ENCODE peak calls at places on chromosomes 7 and 10, in eight cellular contexts. One of them, this sample, is unnamed.

GRCh38 chr7:76377186-76377918 is 18.6 kb upstream of the YWHAG start:
- DNase-seq in heart left ventricle: no peak
- DNase-seq in esophagus squamous epithelium: no peak
- DNase-seq in HepG2: peak
- DNase-seq in A549: peak
- DNase-seq in adrenal gland: peak
- DNase-seq in esophagus muscularis mucosa: no peak
- DNase-seq in right lobe of liver: no peak
- DNase-seq in this sample: no peak

GRCh38 chr7:32583791-32584190 is 88.5 kb downstream of the AVL9 start:
- DNase-seq in esophagus muscularis mucosa: no peak
- DNase-seq in esophagus squamous epithelium: no peak
- DNase-seq in A549: no peak
- DNase-seq in heart left ventricle: no peak
- DNase-seq in right lobe of liver: no peak
- DNase-seq in HepG2: no peak
- DNase-seq in adrenal gland: no peak
- DNase-seq in this sample: no peak

GRCh38 chr7:81574723-81575326 is 195.0 kb downstream of the HGF start:
- DNase-seq in esophagus squamous epithelium: no peak
- DNase-seq in esophagus muscularis mucosa: no peak
- DNase-seq in adrenal gland: no peak
- DNase-seq in right lobe of liver: no peak
- DNase-seq in HepG2: no peak
- DNase-seq in heart left ventricle: no peak
- DNase-seq in A549: no peak
- DNase-seq in this sample: no peak

GRCh38 chr7:73978681-73979563 is 49.1 kb upstream of the ELN start:
- DNase-seq in A549: peak
- DNase-seq in right lobe of liver: peak
- DNase-seq in esophagus muscularis mucosa: peak
- DNase-seq in heart left ventricle: peak
- DNase-seq in adrenal gland: peak
- DNase-seq in esophagus squamous epithelium: no peak
- DNase-seq in HepG2: peak
- DNase-seq in this sample: peak

GRCh38 chr7:134024729-134025128 is 102.4 kb upstream of the LRGUK start:
- DNase-seq in HepG2: no peak
- DNase-seq in heart left ventricle: no peak
- DNase-seq in adrenal gland: no peak
- DNase-seq in esophagus squamous epithelium: no peak
- DNase-seq in esophagus muscularis mucosa: no peak
- DNase-seq in right lobe of liver: no peak
- DNase-seq in A549: no peak
- DNase-seq in this sample: no peak

GRCh38 chr7:141490474-141490873 is 60.7 kb upstream of the AGK start:
- DNase-seq in A549: no peak
- DNase-seq in adrenal gland: no peak
- DNase-seq in heart left ventricle: no peak
- DNase-seq in esophagus squamous epithelium: no peak
- DNase-seq in HepG2: no peak
- DNase-seq in right lobe of liver: no peak
- DNase-seq in esophagus muscularis mucosa: no peak
- DNase-seq in this sample: no peak

GRCh38 chr10:80126876-80127275 is 5.7 kb upstream of the PLAC9 start:
- DNase-seq in A549: no peak
- DNase-seq in HepG2: no peak
- DNase-seq in esophagus muscularis mucosa: no peak
- DNase-seq in adrenal gland: no peak
- DNase-seq in heart left ventricle: no peak
- DNase-seq in esophagus squamous epithelium: no peak
- DNase-seq in right lobe of liver: no peak
- DNase-seq in this sample: no peak

GRCh38 chr10:110392860-110393732 is 88.4 kb upstream of the SMNDC1 start:
- DNase-seq in esophagus squamous epithelium: no peak
- DNase-seq in A549: no peak
- DNase-seq in adrenal gland: peak
- DNase-seq in esophagus muscularis mucosa: no peak
- DNase-seq in right lobe of liver: peak
- DNase-seq in HepG2: no peak
- DNase-seq in heart left ventricle: no peak
- DNase-seq in this sample: peak

GRCh38 chr7:108455833-108456677 is at the start of gene NRCAM:
- DNase-seq in A549: peak
- DNase-seq in esophagus squamous epithelium: no peak
- DNase-seq in adrenal gland: peak
- DNase-seq in heart left ventricle: peak
- DNase-seq in esophagus muscularis mucosa: no peak
- DNase-seq in HepG2: no peak
- DNase-seq in right lobe of liver: peak
- DNase-seq in this sample: no peak

GRCh38 chr10:84683550-84683949 is 355.2 kb downstream of the CCSER2 start:
- DNase-seq in right lobe of liver: no peak
- DNase-seq in esophagus squamous epithelium: no peak
- DNase-seq in esophagus muscularis mucosa: peak
- DNase-seq in A549: no peak
- DNase-seq in HepG2: no peak
- DNase-seq in adrenal gland: no peak
- DNase-seq in heart left ventricle: no peak
- DNase-seq in this sample: no peak

GRCh38 chr10:115948415-115948814 is 324.6 kb downstream of the GFRA1 start:
- DNase-seq in esophagus squamous epithelium: no peak
- DNase-seq in right lobe of liver: no peak
- DNase-seq in A549: peak
- DNase-seq in HepG2: no peak
- DNase-seq in heart left ventricle: no peak
- DNase-seq in adrenal gland: no peak
- DNase-seq in esophagus muscularis mucosa: peak
- DNase-seq in this sample: no peak

GRCh38 chr7:13467111-13467547 is 522.3 kb downstream of the ETV1 start:
- DNase-seq in adrenal gland: no peak
- DNase-seq in HepG2: no peak
- DNase-seq in esophagus muscularis mucosa: no peak
- DNase-seq in right lobe of liver: no peak
- DNase-seq in esophagus squamous epithelium: no peak
- DNase-seq in A549: no peak
- DNase-seq in heart left ventricle: no peak
- DNase-seq in this sample: no peak

GRCh38 chr7:22723642-22724041 is 3.4 kb upstream of the IL6 start:
- DNase-seq in heart left ventricle: peak
- DNase-seq in A549: no peak
- DNase-seq in HepG2: no peak
- DNase-seq in esophagus squamous epithelium: no peak
- DNase-seq in esophagus muscularis mucosa: no peak
- DNase-seq in right lobe of liver: no peak
- DNase-seq in adrenal gland: peak
- DNase-seq in this sample: peak

GRCh38 chr7:132183822-132184380 is 392.4 kb downstream of the PLXNA4 start:
- DNase-seq in adrenal gland: no peak
- DNase-seq in right lobe of liver: no peak
- DNase-seq in A549: no peak
- DNase-seq in esophagus squamous epithelium: no peak
- DNase-seq in esophagus muscularis mucosa: no peak
- DNase-seq in heart left ventricle: no peak
- DNase-seq in HepG2: no peak
- DNase-seq in this sample: peak

GRCh38 chr7:68841004-68841403 is 757.3 kb upstream of the AUTS2 start:
- DNase-seq in A549: no peak
- DNase-seq in esophagus squamous epithelium: no peak
- DNase-seq in right lobe of liver: no peak
- DNase-seq in esophagus muscularis mucosa: no peak
- DNase-seq in HepG2: no peak
- DNase-seq in heart left ventricle: no peak
- DNase-seq in adrenal gland: no peak
- DNase-seq in this sample: no peak

GRCh38 chr7:2307690-2308107 is 6.5 kb downstream of the SNX8 start:
- DNase-seq in HepG2: no peak
- DNase-seq in adrenal gland: no peak
- DNase-seq in esophagus squamous epithelium: no peak
- DNase-seq in right lobe of liver: no peak
- DNase-seq in A549: no peak
- DNase-seq in heart left ventricle: no peak
- DNase-seq in esophagus muscularis mucosa: no peak
- DNase-seq in this sample: no peak

GRCh38 chr10:66752714-66753113 is 173.1 kb upstream of the LRRTM3 start:
- DNase-seq in adrenal gland: no peak
- DNase-seq in heart left ventricle: no peak
- DNase-seq in esophagus squamous epithelium: no peak
- DNase-seq in HepG2: no peak
- DNase-seq in esophagus muscularis mucosa: no peak
- DNase-seq in A549: no peak
- DNase-seq in right lobe of liver: no peak
- DNase-seq in this sample: no peak

GRCh38 chr10:80536361-80536835 is 1.3 kb upstream of the SH2D4B start:
- DNase-seq in HepG2: no peak
- DNase-seq in right lobe of liver: no peak
- DNase-seq in esophagus squamous epithelium: no peak
- DNase-seq in heart left ventricle: no peak
- DNase-seq in adrenal gland: no peak
- DNase-seq in A549: no peak
- DNase-seq in esophagus muscularis mucosa: no peak
- DNase-seq in this sample: no peak

GRCh38 chr7:139360210-139360947 is 685 bp downstream of the LUC7L2 start:
- DNase-seq in heart left ventricle: peak
- DNase-seq in A549: peak
- DNase-seq in adrenal gland: peak
- DNase-seq in HepG2: peak
- DNase-seq in esophagus squamous epithelium: peak
- DNase-seq in right lobe of liver: peak
- DNase-seq in esophagus muscularis mucosa: peak
- DNase-seq in this sample: peak

GRCh38 chr7:139361523-139361922 is 1.8 kb downstream of the LUC7L2 start:
- DNase-seq in esophagus muscularis mucosa: no peak
- DNase-seq in A549: no peak
- DNase-seq in heart left ventricle: no peak
- DNase-seq in right lobe of liver: no peak
- DNase-seq in esophagus squamous epithelium: no peak
- DNase-seq in adrenal gland: no peak
- DNase-seq in HepG2: no peak
- DNase-seq in this sample: no peak

GRCh38 chr7:139360948-139361307 is 1.2 kb downstream of the LUC7L2 start:
- DNase-seq in esophagus muscularis mucosa: no peak
- DNase-seq in heart left ventricle: no peak
- DNase-seq in esophagus squamous epithelium: no peak
- DNase-seq in right lobe of liver: no peak
- DNase-seq in adrenal gland: no peak
- DNase-seq in HepG2: no peak
- DNase-seq in A549: no peak
- DNase-seq in this sample: no peak

GRCh38 chr7:139358541-139359365 is 941 bp upstream of the LUC7L2 start:
- DNase-seq in adrenal gland: peak
- DNase-seq in esophagus squamous epithelium: peak
- DNase-seq in esophagus muscularis mucosa: peak
- DNase-seq in A549: peak
- DNase-seq in HepG2: no peak
- DNase-seq in right lobe of liver: peak
- DNase-seq in heart left ventricle: no peak
- DNase-seq in this sample: no peak

GRCh38 chr7:139359366-139360209 is at the start of gene LUC7L2:
- DNase-seq in right lobe of liver: peak
- DNase-seq in esophagus squamous epithelium: peak
- DNase-seq in A549: peak
- DNase-seq in HepG2: peak
- DNase-seq in heart left ventricle: peak
- DNase-seq in esophagus muscularis mucosa: peak
- DNase-seq in adrenal gland: peak
- DNase-seq in this sample: peak
- TF ChIP-seq POLR2A in right lobe of liver: peak
- TF ChIP-seq POLR2A in esophagus squamous epithelium: peak
- TF ChIP-seq POLR2A in A549: peak
- TF ChIP-seq POLR2A in HepG2: peak
- TF ChIP-seq POLR2A in heart left ventricle: peak
- TF ChIP-seq POLR2A in esophagus muscularis mucosa: peak
- TF ChIP-seq POLR2A in adrenal gland: peak
- TF ChIP-seq POLR2A in this sample: peak

DNA sequence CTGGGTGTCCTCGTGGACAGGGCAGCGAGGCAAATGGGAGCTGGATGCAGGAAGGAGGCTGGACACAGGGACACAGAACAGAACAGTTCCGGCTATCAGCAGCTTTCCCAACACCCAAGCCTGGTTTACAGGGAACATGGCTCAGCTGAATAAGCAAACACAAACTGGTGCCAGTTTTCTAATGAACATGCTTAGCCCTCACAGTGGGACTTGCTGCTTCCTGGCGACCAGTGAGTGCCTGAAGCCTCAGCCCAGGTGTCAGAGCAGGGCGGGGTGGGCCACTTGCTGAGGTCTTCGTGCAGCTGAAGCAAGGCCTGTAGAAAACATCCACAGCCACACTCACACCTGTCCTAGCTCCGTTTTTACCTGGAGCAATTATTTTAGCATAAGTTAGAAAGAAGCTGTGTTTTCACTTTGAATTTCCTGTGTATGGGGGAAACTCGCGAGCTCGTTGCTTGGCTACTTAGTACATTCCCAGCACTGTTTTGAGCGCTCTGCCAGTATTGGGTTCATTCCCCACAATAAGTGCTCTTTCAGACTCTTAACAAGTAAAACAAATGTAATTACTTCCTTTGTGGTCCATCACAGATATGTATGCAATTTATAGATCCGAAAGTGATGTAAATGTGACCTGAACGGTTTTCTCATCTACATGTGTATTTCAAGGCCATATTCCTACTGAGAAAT is 261.2 kb upstream of the SHH start:
- DNase-seq in HepG2: no peak
- DNase-seq in esophagus squamous epithelium: no peak
- DNase-seq in A549: no peak
- DNase-seq in adrenal gland: no peak
- DNase-seq in esophagus muscularis mucosa: no peak
- DNase-seq in right lobe of liver: no peak
- DNase-seq in heart left ventricle: no peak
- DNase-seq in this sample: no peak
- H3K4me3 ChIP-seq in HepG2: no peak
- H3K4me3 ChIP-seq in esophagus squamous epithelium: no peak
- H3K4me3 ChIP-seq in A549: no peak
- H3K4me3 ChIP-seq in adrenal gland: no peak
- H3K4me3 ChIP-seq in esophagus muscularis mucosa: no peak
- H3K4me3 ChIP-seq in right lobe of liver: no peak
- H3K4me3 ChIP-seq in heart left ventricle: no peak
- H3K4me3 ChIP-seq in this sample: no peak

GRCh38 chr7:18577096-18577771 is 81.7 kb downstream of the HDAC9 start:
- DNase-seq in A549: no peak
- DNase-seq in heart left ventricle: no peak
- DNase-seq in esophagus muscularis mucosa: no peak
- DNase-seq in right lobe of liver: no peak
- DNase-seq in esophagus squamous epithelium: no peak
- DNase-seq in HepG2: no peak
- DNase-seq in adrenal gland: no peak
- DNase-seq in this sample: no peak
- TF ChIP-seq POLR2A in A549: no peak
- TF ChIP-seq POLR2A in heart left ventricle: no peak
- TF ChIP-seq POLR2A in esophagus muscularis mucosa: no peak
- TF ChIP-seq POLR2A in right lobe of liver: no peak
- TF ChIP-seq POLR2A in esophagus squamous epithelium: no peak
- TF ChIP-seq POLR2A in HepG2: no peak
- TF ChIP-seq POLR2A in adrenal gland: no peak
- TF ChIP-seq POLR2A in this sample: no peak

GRCh38 chr10:17248964-17249363 is 20.9 kb downstream of the VIM start:
- DNase-seq in HepG2: no peak
- DNase-seq in heart left ventricle: no peak
- DNase-seq in esophagus muscularis mucosa: no peak
- DNase-seq in esophagus squamous epithelium: no peak
- DNase-seq in A549: no peak
- DNase-seq in right lobe of liver: no peak
- DNase-seq in adrenal gland: no peak
- DNase-seq in this sample: no peak
- H3K4me3 ChIP-seq in HepG2: no peak
- H3K4me3 ChIP-seq in heart left ventricle: no peak
- H3K4me3 ChIP-seq in esophagus muscularis mucosa: no peak
- H3K4me3 ChIP-seq in esophagus squamous epithelium: no peak
- H3K4me3 ChIP-seq in A549: no peak
- H3K4me3 ChIP-seq in right lobe of liver: no peak
- H3K4me3 ChIP-seq in adrenal gland: no peak
- H3K4me3 ChIP-seq in this sample: no peak

This sample was measured in sigmoid colon.